ENCODE peak calls at places on chromosomes 5 and 9, in six cellular contexts. One of them, this sample, is unnamed.
A peak's percentile ranks its signal among the peaks of the same experiment; 100 is the strongest.

GRCh38 chr5:634191-634590 is 22.1 kb downstream of the CEP72 start:
- DNase-seq in activated effector memory CD4-positive, alpha-beta T cell treated with anti-CD3 and anti-CD28 coated beads, Interleukin-2, amount 50 U/mL, for 16 hours: peak; percentile 53
- DNase-seq in heart right ventricle: no peak
- DNase-seq in pancreas: peak; percentile 44
- DNase-seq in stimulated activated CD8-positive, alpha-beta memory T cell treated with anti-CD3 and anti-CD28 coated beads, Interleukin-12 subunit alpha, Interleukin-12 subunit beta, amount 100 ng/mL, for 1 hour: no peak
- DNase-seq in ELR: no peak
- DNase-seq in this sample: no peak

GRCh38 chr5:72074238-72074637 is 33.0 kb upstream of the MAP1B start:
- DNase-seq in stimulated activated CD8-positive, alpha-beta memory T cell treated with anti-CD3 and anti-CD28 coated beads, Interleukin-12 subunit alpha, Interleukin-12 subunit beta, amount 100 ng/mL, for 1 hour: no peak
- DNase-seq in activated effector memory CD4-positive, alpha-beta T cell treated with anti-CD3 and anti-CD28 coated beads, Interleukin-2, amount 50 U/mL, for 16 hours: no peak
- DNase-seq in ELR: no peak
- DNase-seq in heart right ventricle: no peak
- DNase-seq in pancreas: no peak
- DNase-seq in this sample: no peak

GRCh38 chr5:161676109-161676508 is 9.4 kb upstream of the GABRA6 start:
- DNase-seq in activated effector memory CD4-positive, alpha-beta T cell treated with anti-CD3 and anti-CD28 coated beads, Interleukin-2, amount 50 U/mL, for 16 hours: no peak
- DNase-seq in pancreas: no peak
- DNase-seq in ELR: no peak
- DNase-seq in stimulated activated CD8-positive, alpha-beta memory T cell treated with anti-CD3 and anti-CD28 coated beads, Interleukin-12 subunit alpha, Interleukin-12 subunit beta, amount 100 ng/mL, for 1 hour: no peak
- DNase-seq in heart right ventricle: no peak
- DNase-seq in this sample: peak; percentile 7

GRCh38 chr5:126805108-126805507 is 28.2 kb downstream of the LMNB1 start:
- DNase-seq in stimulated activated CD8-positive, alpha-beta memory T cell treated with anti-CD3 and anti-CD28 coated beads, Interleukin-12 subunit alpha, Interleukin-12 subunit beta, amount 100 ng/mL, for 1 hour: no peak
- DNase-seq in activated effector memory CD4-positive, alpha-beta T cell treated with anti-CD3 and anti-CD28 coated beads, Interleukin-2, amount 50 U/mL, for 16 hours: no peak
- DNase-seq in ELR: peak; percentile 18
- DNase-seq in pancreas: no peak
- DNase-seq in heart right ventricle: no peak
- DNase-seq in this sample: no peak

GRCh38 chr5:80184235-80185023 is 71.4 kb downstream of the SERINC5 start:
- DNase-seq in heart right ventricle: no peak
- DNase-seq in stimulated activated CD8-positive, alpha-beta memory T cell treated with anti-CD3 and anti-CD28 coated beads, Interleukin-12 subunit alpha, Interleukin-12 subunit beta, amount 100 ng/mL, for 1 hour: no peak
- DNase-seq in ELR: no peak
- DNase-seq in pancreas: no peak
- DNase-seq in activated effector memory CD4-positive, alpha-beta T cell treated with anti-CD3 and anti-CD28 coated beads, Interleukin-2, amount 50 U/mL, for 16 hours: no peak
- DNase-seq in this sample: peak; percentile 70

GRCh38 chr9:137462396-137463193 is 3.5 kb upstream of the NSMF start:
- DNase-seq in activated effector memory CD4-positive, alpha-beta T cell treated with anti-CD3 and anti-CD28 coated beads, Interleukin-2, amount 50 U/mL, for 16 hours: no peak
- DNase-seq in heart right ventricle: no peak
- DNase-seq in stimulated activated CD8-positive, alpha-beta memory T cell treated with anti-CD3 and anti-CD28 coated beads, Interleukin-12 subunit alpha, Interleukin-12 subunit beta, amount 100 ng/mL, for 1 hour: no peak
- DNase-seq in pancreas: peak; percentile 60
- DNase-seq in ELR: no peak
- DNase-seq in this sample: no peak

GRCh38 chr9:471320-471719 is 256.7 kb downstream of the DOCK8 start:
- DNase-seq in pancreas: no peak
- DNase-seq in stimulated activated CD8-positive, alpha-beta memory T cell treated with anti-CD3 and anti-CD28 coated beads, Interleukin-12 subunit alpha, Interleukin-12 subunit beta, amount 100 ng/mL, for 1 hour: no peak
- DNase-seq in heart right ventricle: no peak
- DNase-seq in ELR: no peak
- DNase-seq in activated effector memory CD4-positive, alpha-beta T cell treated with anti-CD3 and anti-CD28 coated beads, Interleukin-2, amount 50 U/mL, for 16 hours: no peak
- DNase-seq in this sample: no peak

GRCh38 chr5:110361501-110361900 is 365.0 kb downstream of the TMEM232 start:
- DNase-seq in stimulated activated CD8-positive, alpha-beta memory T cell treated with anti-CD3 and anti-CD28 coated beads, Interleukin-12 subunit alpha, Interleukin-12 subunit beta, amount 100 ng/mL, for 1 hour: no peak
- DNase-seq in ELR: peak; percentile 8
- DNase-seq in activated effector memory CD4-positive, alpha-beta T cell treated with anti-CD3 and anti-CD28 coated beads, Interleukin-2, amount 50 U/mL, for 16 hours: no peak
- DNase-seq in pancreas: no peak
- DNase-seq in heart right ventricle: no peak
- DNase-seq in this sample: no peak

GRCh38 chr5:127936439-127936972 is 147.1 kb upstream of the SLC12A2 start:
- DNase-seq in activated effector memory CD4-positive, alpha-beta T cell treated with anti-CD3 and anti-CD28 coated beads, Interleukin-2, amount 50 U/mL, for 16 hours: no peak
- DNase-seq in stimulated activated CD8-positive, alpha-beta memory T cell treated with anti-CD3 and anti-CD28 coated beads, Interleukin-12 subunit alpha, Interleukin-12 subunit beta, amount 100 ng/mL, for 1 hour: no peak
- DNase-seq in pancreas: no peak
- DNase-seq in heart right ventricle: no peak
- DNase-seq in ELR: no peak
- DNase-seq in this sample: no peak

GRCh38 chr5:9325549-9325948 is 220.3 kb downstream of the SEMA5A start:
- DNase-seq in pancreas: no peak
- DNase-seq in ELR: no peak
- DNase-seq in stimulated activated CD8-positive, alpha-beta memory T cell treated with anti-CD3 and anti-CD28 coated beads, Interleukin-12 subunit alpha, Interleukin-12 subunit beta, amount 100 ng/mL, for 1 hour: no peak
- DNase-seq in activated effector memory CD4-positive, alpha-beta T cell treated with anti-CD3 and anti-CD28 coated beads, Interleukin-2, amount 50 U/mL, for 16 hours: no peak
- DNase-seq in heart right ventricle: no peak
- DNase-seq in this sample: no peak

GRCh38 chr9:18926513-18926912 is 106.5 kb downstream of the SAXO1 start:
- DNase-seq in stimulated activated CD8-positive, alpha-beta memory T cell treated with anti-CD3 and anti-CD28 coated beads, Interleukin-12 subunit alpha, Interleukin-12 subunit beta, amount 100 ng/mL, for 1 hour: no peak
- DNase-seq in pancreas: no peak
- DNase-seq in activated effector memory CD4-positive, alpha-beta T cell treated with anti-CD3 and anti-CD28 coated beads, Interleukin-2, amount 50 U/mL, for 16 hours: no peak
- DNase-seq in heart right ventricle: no peak
- DNase-seq in ELR: no peak
- DNase-seq in this sample: no peak

GRCh38 chr5:132073231-132074013 is at the start of gene CSF2:
- DNase-seq in stimulated activated CD8-positive, alpha-beta memory T cell treated with anti-CD3 and anti-CD28 coated beads, Interleukin-12 subunit alpha, Interleukin-12 subunit beta, amount 100 ng/mL, for 1 hour: no peak
- DNase-seq in heart right ventricle: no peak
- DNase-seq in pancreas: no peak
- DNase-seq in activated effector memory CD4-positive, alpha-beta T cell treated with anti-CD3 and anti-CD28 coated beads, Interleukin-2, amount 50 U/mL, for 16 hours: no peak
- DNase-seq in ELR: peak; percentile 88
- DNase-seq in this sample: no peak

GRCh38 chr5:37984300-37984699 is 144.5 kb upstream of the GDNF start:
- DNase-seq in activated effector memory CD4-positive, alpha-beta T cell treated with anti-CD3 and anti-CD28 coated beads, Interleukin-2, amount 50 U/mL, for 16 hours: no peak
- DNase-seq in ELR: no peak
- DNase-seq in pancreas: no peak
- DNase-seq in heart right ventricle: no peak
- DNase-seq in stimulated activated CD8-positive, alpha-beta memory T cell treated with anti-CD3 and anti-CD28 coated beads, Interleukin-12 subunit alpha, Interleukin-12 subunit beta, amount 100 ng/mL, for 1 hour: no peak
- DNase-seq in this sample: no peak

GRCh38 chr9:131188986-131189385 is 63.6 kb downstream of the NUP214 start:
- DNase-seq in ELR: no peak
- DNase-seq in pancreas: no peak
- DNase-seq in activated effector memory CD4-positive, alpha-beta T cell treated with anti-CD3 and anti-CD28 coated beads, Interleukin-2, amount 50 U/mL, for 16 hours: no peak
- DNase-seq in heart right ventricle: no peak
- DNase-seq in stimulated activated CD8-positive, alpha-beta memory T cell treated with anti-CD3 and anti-CD28 coated beads, Interleukin-12 subunit alpha, Interleukin-12 subunit beta, amount 100 ng/mL, for 1 hour: no peak
- DNase-seq in this sample: no peak

GRCh38 chr5:137735531-137736284 is at the start of gene KLHL3:
- DNase-seq in heart right ventricle: peak; percentile 34
- DNase-seq in stimulated activated CD8-positive, alpha-beta memory T cell treated with anti-CD3 and anti-CD28 coated beads, Interleukin-12 subunit alpha, Interleukin-12 subunit beta, amount 100 ng/mL, for 1 hour: no peak
- DNase-seq in ELR: peak; percentile 79
- DNase-seq in activated effector memory CD4-positive, alpha-beta T cell treated with anti-CD3 and anti-CD28 coated beads, Interleukin-2, amount 50 U/mL, for 16 hours: peak; percentile 76
- DNase-seq in pancreas: peak; percentile 67
- DNase-seq in this sample: peak; percentile 86

GRCh38 chr5:77643654-77644404 is 5.3 kb upstream of the OTP start:
- DNase-seq in ELR: no peak
- DNase-seq in stimulated activated CD8-positive, alpha-beta memory T cell treated with anti-CD3 and anti-CD28 coated beads, Interleukin-12 subunit alpha, Interleukin-12 subunit beta, amount 100 ng/mL, for 1 hour: no peak
- DNase-seq in pancreas: no peak
- DNase-seq in heart right ventricle: no peak
- DNase-seq in activated effector memory CD4-positive, alpha-beta T cell treated with anti-CD3 and anti-CD28 coated beads, Interleukin-2, amount 50 U/mL, for 16 hours: no peak
- DNase-seq in this sample: no peak

GRCh38 chr5:154311362-154311761 is 120.8 kb downstream of the GALNT10 start:
- DNase-seq in activated effector memory CD4-positive, alpha-beta T cell treated with anti-CD3 and anti-CD28 coated beads, Interleukin-2, amount 50 U/mL, for 16 hours: no peak
- DNase-seq in heart right ventricle: no peak
- DNase-seq in ELR: no peak
- DNase-seq in stimulated activated CD8-positive, alpha-beta memory T cell treated with anti-CD3 and anti-CD28 coated beads, Interleukin-12 subunit alpha, Interleukin-12 subunit beta, amount 100 ng/mL, for 1 hour: no peak
- DNase-seq in pancreas: no peak
- DNase-seq in this sample: no peak

GRCh38 chr5:96742519-96742918 is 65.2 kb downstream of the ERAP1 start:
- DNase-seq in ELR: no peak
- DNase-seq in pancreas: no peak
- DNase-seq in activated effector memory CD4-positive, alpha-beta T cell treated with anti-CD3 and anti-CD28 coated beads, Interleukin-2, amount 50 U/mL, for 16 hours: no peak
- DNase-seq in stimulated activated CD8-positive, alpha-beta memory T cell treated with anti-CD3 and anti-CD28 coated beads, Interleukin-12 subunit alpha, Interleukin-12 subunit beta, amount 100 ng/mL, for 1 hour: no peak
- DNase-seq in heart right ventricle: no peak
- DNase-seq in this sample: no peak

GRCh38 chr5:33439905-33440481 is 772 bp upstream of the TARS1 start:
- DNase-seq in ELR: no peak
- DNase-seq in activated effector memory CD4-positive, alpha-beta T cell treated with anti-CD3 and anti-CD28 coated beads, Interleukin-2, amount 50 U/mL, for 16 hours: no peak
- DNase-seq in heart right ventricle: no peak
- DNase-seq in pancreas: no peak
- DNase-seq in stimulated activated CD8-positive, alpha-beta memory T cell treated with anti-CD3 and anti-CD28 coated beads, Interleukin-12 subunit alpha, Interleukin-12 subunit beta, amount 100 ng/mL, for 1 hour: no peak
- DNase-seq in this sample: no peak

GRCh38 chr9:127311239-127311741 is 46.7 kb downstream of the GARNL3 start:
- DNase-seq in pancreas: no peak
- DNase-seq in ELR: peak; percentile 56
- DNase-seq in activated effector memory CD4-positive, alpha-beta T cell treated with anti-CD3 and anti-CD28 coated beads, Interleukin-2, amount 50 U/mL, for 16 hours: no peak
- DNase-seq in stimulated activated CD8-positive, alpha-beta memory T cell treated with anti-CD3 and anti-CD28 coated beads, Interleukin-12 subunit alpha, Interleukin-12 subunit beta, amount 100 ng/mL, for 1 hour: peak; percentile 15
- DNase-seq in heart right ventricle: no peak
- DNase-seq in this sample: no peak

GRCh38 chr9:78676623-78677022 is 379.7 kb downstream of the PSAT1 start:
- DNase-seq in pancreas: no peak
- DNase-seq in ELR: peak; percentile 48
- DNase-seq in stimulated activated CD8-positive, alpha-beta memory T cell treated with anti-CD3 and anti-CD28 coated beads, Interleukin-12 subunit alpha, Interleukin-12 subunit beta, amount 100 ng/mL, for 1 hour: no peak
- DNase-seq in activated effector memory CD4-positive, alpha-beta T cell treated with anti-CD3 and anti-CD28 coated beads, Interleukin-2, amount 50 U/mL, for 16 hours: no peak
- DNase-seq in heart right ventricle: no peak
- DNase-seq in this sample: no peak

GRCh38 chr5:60026174-60026573 is 132.6 kb upstream of the PDE4D start:
- DNase-seq in heart right ventricle: no peak
- DNase-seq in activated effector memory CD4-positive, alpha-beta T cell treated with anti-CD3 and anti-CD28 coated beads, Interleukin-2, amount 50 U/mL, for 16 hours: no peak
- DNase-seq in stimulated activated CD8-positive, alpha-beta memory T cell treated with anti-CD3 and anti-CD28 coated beads, Interleukin-12 subunit alpha, Interleukin-12 subunit beta, amount 100 ng/mL, for 1 hour: no peak
- DNase-seq in ELR: no peak
- DNase-seq in pancreas: no peak
- DNase-seq in this sample: no peak

GRCh38 chr9:100485196-100485595 is 12.2 kb downstream of the TMEFF1 start:
- DNase-seq in pancreas: no peak
- DNase-seq in stimulated activated CD8-positive, alpha-beta memory T cell treated with anti-CD3 and anti-CD28 coated beads, Interleukin-12 subunit alpha, Interleukin-12 subunit beta, amount 100 ng/mL, for 1 hour: no peak
- DNase-seq in ELR: no peak
- DNase-seq in heart right ventricle: no peak
- DNase-seq in activated effector memory CD4-positive, alpha-beta T cell treated with anti-CD3 and anti-CD28 coated beads, Interleukin-2, amount 50 U/mL, for 16 hours: no peak
- DNase-seq in this sample: no peak

GRCh38 chr9:74953235-74953741 is 576 bp upstream of the C9orf40 start:
- DNase-seq in ELR: peak; percentile 28
- DNase-seq in activated effector memory CD4-positive, alpha-beta T cell treated with anti-CD3 and anti-CD28 coated beads, Interleukin-2, amount 50 U/mL, for 16 hours: no peak
- DNase-seq in stimulated activated CD8-positive, alpha-beta memory T cell treated with anti-CD3 and anti-CD28 coated beads, Interleukin-12 subunit alpha, Interleukin-12 subunit beta, amount 100 ng/mL, for 1 hour: no peak
- DNase-seq in heart right ventricle: no peak
- DNase-seq in pancreas: no peak
- DNase-seq in this sample: no peak

GRCh38 chr5:150155258-150156032 is at the start of gene PDGFRB:
- DNase-seq in activated effector memory CD4-positive, alpha-beta T cell treated with anti-CD3 and anti-CD28 coated beads, Interleukin-2, amount 50 U/mL, for 16 hours: no peak
- DNase-seq in pancreas: no peak
- DNase-seq in heart right ventricle: peak; percentile 88
- DNase-seq in stimulated activated CD8-positive, alpha-beta memory T cell treated with anti-CD3 and anti-CD28 coated beads, Interleukin-12 subunit alpha, Interleukin-12 subunit beta, amount 100 ng/mL, for 1 hour: peak; percentile 30
- DNase-seq in ELR: peak; percentile 76
- DNase-seq in this sample: no peak

GRCh38 chr9:88388886-88389617 is 808 bp downstream of the SPIN1 start:
- DNase-seq in ELR: peak; percentile 86
- DNase-seq in heart right ventricle: no peak
- DNase-seq in activated effector memory CD4-positive, alpha-beta T cell treated with anti-CD3 and anti-CD28 coated beads, Interleukin-2, amount 50 U/mL, for 16 hours: no peak
- DNase-seq in pancreas: no peak
- DNase-seq in stimulated activated CD8-positive, alpha-beta memory T cell treated with anti-CD3 and anti-CD28 coated beads, Interleukin-12 subunit alpha, Interleukin-12 subunit beta, amount 100 ng/mL, for 1 hour: peak; percentile 8
- DNase-seq in this sample: no peak

GRCh38 chr5:77560677-77561263 is 68.7 kb upstream of the WDR41 start:
- DNase-seq in stimulated activated CD8-positive, alpha-beta memory T cell treated with anti-CD3 and anti-CD28 coated beads, Interleukin-12 subunit alpha, Interleukin-12 subunit beta, amount 100 ng/mL, for 1 hour: no peak
- DNase-seq in pancreas: no peak
- DNase-seq in heart right ventricle: no peak
- DNase-seq in activated effector memory CD4-positive, alpha-beta T cell treated with anti-CD3 and anti-CD28 coated beads, Interleukin-2, amount 50 U/mL, for 16 hours: no peak
- DNase-seq in ELR: peak; percentile 64
- DNase-seq in this sample: peak; percentile 23

GRCh38 chr5:106691701-106692100 is 979.0 kb downstream of the EFNA5 start:
- DNase-seq in pancreas: no peak
- DNase-seq in activated effector memory CD4-positive, alpha-beta T cell treated with anti-CD3 and anti-CD28 coated beads, Interleukin-2, amount 50 U/mL, for 16 hours: no peak
- DNase-seq in heart right ventricle: no peak
- DNase-seq in stimulated activated CD8-positive, alpha-beta memory T cell treated with anti-CD3 and anti-CD28 coated beads, Interleukin-12 subunit alpha, Interleukin-12 subunit beta, amount 100 ng/mL, for 1 hour: no peak
- DNase-seq in ELR: peak; percentile 46
- DNase-seq in this sample: no peak

GRCh38 chr5:15013654-15014463 is 142.3 kb upstream of the ANKH start:
- DNase-seq in heart right ventricle: no peak
- DNase-seq in activated effector memory CD4-positive, alpha-beta T cell treated with anti-CD3 and anti-CD28 coated beads, Interleukin-2, amount 50 U/mL, for 16 hours: no peak
- DNase-seq in ELR: peak; percentile 83
- DNase-seq in pancreas: no peak
- DNase-seq in stimulated activated CD8-positive, alpha-beta memory T cell treated with anti-CD3 and anti-CD28 coated beads, Interleukin-12 subunit alpha, Interleukin-12 subunit beta, amount 100 ng/mL, for 1 hour: no peak
- DNase-seq in this sample: peak; percentile 33

GRCh38 chr9:3735251-3735650 is 209.4 kb upstream of the RFX3 start:
- DNase-seq in stimulated activated CD8-positive, alpha-beta memory T cell treated with anti-CD3 and anti-CD28 coated beads, Interleukin-12 subunit alpha, Interleukin-12 subunit beta, amount 100 ng/mL, for 1 hour: no peak
- DNase-seq in ELR: no peak
- DNase-seq in activated effector memory CD4-positive, alpha-beta T cell treated with anti-CD3 and anti-CD28 coated beads, Interleukin-2, amount 50 U/mL, for 16 hours: no peak
- DNase-seq in heart right ventricle: no peak
- DNase-seq in pancreas: no peak
- DNase-seq in this sample: no peak

GRCh38 chr5:91301459-91301858 is 81.7 kb downstream of the ARRDC3 start:
- DNase-seq in heart right ventricle: no peak
- DNase-seq in ELR: peak; percentile 23
- DNase-seq in pancreas: no peak
- DNase-seq in activated effector memory CD4-positive, alpha-beta T cell treated with anti-CD3 and anti-CD28 coated beads, Interleukin-2, amount 50 U/mL, for 16 hours: no peak
- DNase-seq in stimulated activated CD8-positive, alpha-beta memory T cell treated with anti-CD3 and anti-CD28 coated beads, Interleukin-12 subunit alpha, Interleukin-12 subunit beta, amount 100 ng/mL, for 1 hour: no peak
- DNase-seq in this sample: no peak

GRCh38 chr5:154295551-154295950 is 105.0 kb downstream of the GALNT10 start:
- DNase-seq in ELR: no peak
- DNase-seq in pancreas: no peak
- DNase-seq in heart right ventricle: no peak
- DNase-seq in stimulated activated CD8-positive, alpha-beta memory T cell treated with anti-CD3 and anti-CD28 coated beads, Interleukin-12 subunit alpha, Interleukin-12 subunit beta, amount 100 ng/mL, for 1 hour: no peak
- DNase-seq in activated effector memory CD4-positive, alpha-beta T cell treated with anti-CD3 and anti-CD28 coated beads, Interleukin-2, amount 50 U/mL, for 16 hours: no peak
- DNase-seq in this sample: no peak

GRCh38 chr5:135694906-135695305 is 116.1 kb upstream of the CXCL14 start:
- DNase-seq in ELR: no peak
- DNase-seq in heart right ventricle: no peak
- DNase-seq in pancreas: no peak
- DNase-seq in activated effector memory CD4-positive, alpha-beta T cell treated with anti-CD3 and anti-CD28 coated beads, Interleukin-2, amount 50 U/mL, for 16 hours: no peak
- DNase-seq in stimulated activated CD8-positive, alpha-beta memory T cell treated with anti-CD3 and anti-CD28 coated beads, Interleukin-12 subunit alpha, Interleukin-12 subunit beta, amount 100 ng/mL, for 1 hour: no peak
- DNase-seq in this sample: no peak

GRCh38 chr5:140207250-140207954 is 32.4 kb downstream of the CYSTM1 start:
- DNase-seq in pancreas: no peak
- DNase-seq in ELR: peak; percentile 6
- DNase-seq in stimulated activated CD8-positive, alpha-beta memory T cell treated with anti-CD3 and anti-CD28 coated beads, Interleukin-12 subunit alpha, Interleukin-12 subunit beta, amount 100 ng/mL, for 1 hour: no peak
- DNase-seq in heart right ventricle: no peak
- DNase-seq in activated effector memory CD4-positive, alpha-beta T cell treated with anti-CD3 and anti-CD28 coated beads, Interleukin-2, amount 50 U/mL, for 16 hours: no peak
- DNase-seq in this sample: no peak

GRCh38 chr5:95960802-95961616 is 642 bp downstream of the ELL2 start:
- DNase-seq in stimulated activated CD8-positive, alpha-beta memory T cell treated with anti-CD3 and anti-CD28 coated beads, Interleukin-12 subunit alpha, Interleukin-12 subunit beta, amount 100 ng/mL, for 1 hour: peak; percentile 56
- DNase-seq in pancreas: peak; percentile 92
- DNase-seq in activated effector memory CD4-positive, alpha-beta T cell treated with anti-CD3 and anti-CD28 coated beads, Interleukin-2, amount 50 U/mL, for 16 hours: peak; percentile 91
- DNase-seq in ELR: peak; percentile 84
- DNase-seq in heart right ventricle: peak; percentile 83
- DNase-seq in this sample: no peak

GRCh38 chr9:123354806-123355508 is 1.0 kb upstream of the CRB2 start:
- DNase-seq in stimulated activated CD8-positive, alpha-beta memory T cell treated with anti-CD3 and anti-CD28 coated beads, Interleukin-12 subunit alpha, Interleukin-12 subunit beta, amount 100 ng/mL, for 1 hour: no peak
- DNase-seq in heart right ventricle: no peak
- DNase-seq in pancreas: no peak
- DNase-seq in ELR: no peak
- DNase-seq in activated effector memory CD4-positive, alpha-beta T cell treated with anti-CD3 and anti-CD28 coated beads, Interleukin-2, amount 50 U/mL, for 16 hours: no peak
- DNase-seq in this sample: no peak

GRCh38 chr5:147177125-147177840 is 57.5 kb upstream of the STK32A start:
- DNase-seq in activated effector memory CD4-positive, alpha-beta T cell treated with anti-CD3 and anti-CD28 coated beads, Interleukin-2, amount 50 U/mL, for 16 hours: no peak
- DNase-seq in ELR: peak; percentile 27
- DNase-seq in stimulated activated CD8-positive, alpha-beta memory T cell treated with anti-CD3 and anti-CD28 coated beads, Interleukin-12 subunit alpha, Interleukin-12 subunit beta, amount 100 ng/mL, for 1 hour: no peak
- DNase-seq in heart right ventricle: no peak
- DNase-seq in pancreas: no peak
- DNase-seq in this sample: no peak

GRCh38 chr9:86687788-86688187 is 259.5 kb downstream of the GAS1 start:
- DNase-seq in pancreas: no peak
- DNase-seq in ELR: no peak
- DNase-seq in heart right ventricle: no peak
- DNase-seq in stimulated activated CD8-positive, alpha-beta memory T cell treated with anti-CD3 and anti-CD28 coated beads, Interleukin-12 subunit alpha, Interleukin-12 subunit beta, amount 100 ng/mL, for 1 hour: no peak
- DNase-seq in activated effector memory CD4-positive, alpha-beta T cell treated with anti-CD3 and anti-CD28 coated beads, Interleukin-2, amount 50 U/mL, for 16 hours: no peak
- DNase-seq in this sample: no peak